ENCODE peak calls at places on chromosomes 11 and 22, in four cellular contexts. One of them, this sample, is unnamed. For H3K36me3, the result is how much of the 10 kb centered on the place peaks cover.

GRCh38 chr11:78796956-78797355 is 222.3 kb upstream of the NARS2 start:
- DNase-seq in tibial artery: no peak
- DNase-seq in left lung: no peak
- DNase-seq in neuronal stem cell: no peak
- DNase-seq in this sample: no peak

GRCh38 chr22:37331034-37331428 is 48.7 kb downstream of the CYTH4 start:
- DNase-seq in tibial artery: no peak
- DNase-seq in left lung: no peak
- DNase-seq in neuronal stem cell: no peak
- DNase-seq in this sample: no peak

GRCh38 chr11:116086426-116086825 is 582.2 kb upstream of the CADM1 start:
- DNase-seq in tibial artery: no peak
- DNase-seq in left lung: no peak
- DNase-seq in neuronal stem cell: no peak
- DNase-seq in this sample: no peak

GRCh38 chr11:660681-661444 is 23.8 kb downstream of the DRD4 start:
- DNase-seq in tibial artery: no peak
- DNase-seq in left lung: no peak
- DNase-seq in neuronal stem cell: no peak
- DNase-seq in this sample: no peak

GRCh38 chr22:47197735-47198500 is 435.5 kb downstream of the TBC1D22A start:
- DNase-seq in tibial artery: no peak
- DNase-seq in left lung: peak
- DNase-seq in neuronal stem cell: no peak
- DNase-seq in this sample: peak

GRCh38 chr11:1727088-1727690 is 23.2 kb downstream of the IFITM10 start:
- DNase-seq in tibial artery: peak
- DNase-seq in left lung: no peak
- DNase-seq in neuronal stem cell: no peak
- DNase-seq in this sample: no peak

GRCh38 chr11:13384837-13385417 is 78.1 kb downstream of the BTBD10 start:
- DNase-seq in tibial artery: no peak
- DNase-seq in left lung: no peak
- DNase-seq in neuronal stem cell: peak
- DNase-seq in this sample: no peak

GRCh38 chr11:12698049-12698448 is 23.8 kb downstream of the TEAD1 start:
- DNase-seq in tibial artery: no peak
- DNase-seq in left lung: no peak
- DNase-seq in neuronal stem cell: no peak
- DNase-seq in this sample: no peak

GRCh38 chr22:31692186-31692886 is 30.3 kb upstream of the PISD start:
- DNase-seq in tibial artery: no peak
- DNase-seq in left lung: no peak
- DNase-seq in neuronal stem cell: no peak
- DNase-seq in this sample: no peak

GRCh38 chr11:1176224-1177019 is 18.7 kb downstream of the MUC5AC start:
- DNase-seq in tibial artery: no peak
- DNase-seq in left lung: no peak
- DNase-seq in neuronal stem cell: no peak
- DNase-seq in this sample: no peak

DNA sequence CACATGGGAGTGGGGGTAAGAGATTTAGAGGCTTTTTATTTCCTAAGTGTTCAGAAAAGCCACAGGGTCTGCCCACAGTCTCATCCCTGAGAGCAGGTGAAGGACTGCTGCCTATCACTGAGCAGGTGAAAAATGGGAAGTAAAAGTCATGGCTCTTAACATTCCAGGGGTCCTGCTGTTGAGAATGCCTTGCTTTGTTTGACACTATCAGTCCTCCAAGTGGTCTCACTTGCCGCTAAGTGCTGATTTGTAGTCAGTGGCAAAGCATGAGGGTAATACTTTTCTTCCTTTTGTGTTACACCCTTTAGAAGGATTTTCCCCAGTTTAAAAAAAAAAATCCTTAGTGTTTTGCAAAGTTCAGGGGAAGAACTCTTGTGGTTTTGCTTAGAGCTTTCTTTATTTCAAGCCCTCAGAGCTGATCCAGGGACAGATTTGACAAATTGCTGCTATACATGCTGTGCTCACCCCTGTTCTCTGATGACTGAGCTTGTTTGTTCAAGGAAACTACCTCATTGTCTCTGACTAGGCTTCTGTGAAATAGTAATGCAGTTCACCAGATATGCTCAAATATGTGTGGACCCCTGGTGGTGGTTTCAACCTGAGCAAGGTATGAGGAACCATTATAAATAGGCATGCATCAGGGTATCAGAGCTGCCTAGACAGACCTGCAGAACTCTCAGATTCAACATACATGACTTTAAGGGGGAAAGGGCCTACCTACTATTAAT is 141.0 kb downstream of the ARHGAP42 start:
- DNase-seq in tibial artery: no peak
- DNase-seq in left lung: no peak
- DNase-seq in neuronal stem cell: no peak
- DNase-seq in this sample: no peak
- H3K27ac ChIP-seq in tibial artery: no peak
- H3K27ac ChIP-seq in left lung: no peak
- H3K27ac ChIP-seq in neuronal stem cell: peak
- H3K27ac ChIP-seq in this sample: no peak

GRCh38 chr11:94653561-94653960 is 86.4 kb downstream of the PIWIL4 start:
- DNase-seq in tibial artery: no peak
- DNase-seq in left lung: no peak
- DNase-seq in neuronal stem cell: no peak
- DNase-seq in this sample: no peak

GRCh38 chr11:94654201-94654600 is 87.0 kb downstream of the PIWIL4 start:
- DNase-seq in tibial artery: no peak
- DNase-seq in left lung: no peak
- DNase-seq in neuronal stem cell: no peak
- DNase-seq in this sample: no peak

GRCh38 chr11:94656968-94657367 is 89.8 kb downstream of the PIWIL4 start:
- DNase-seq in tibial artery: no peak
- DNase-seq in left lung: no peak
- DNase-seq in neuronal stem cell: no peak
- DNase-seq in this sample: no peak

GRCh38 chr11:94655951-94656350 is 88.8 kb downstream of the PIWIL4 start:
- DNase-seq in tibial artery: no peak
- DNase-seq in left lung: no peak
- DNase-seq in neuronal stem cell: no peak
- DNase-seq in this sample: no peak

GRCh38 chr11:94655291-94655690 is 88.1 kb downstream of the PIWIL4 start:
- DNase-seq in tibial artery: no peak
- DNase-seq in left lung: no peak
- DNase-seq in neuronal stem cell: no peak
- DNase-seq in this sample: no peak
- H3K36me3 ChIP-seq in tibial artery: under half
- H3K36me3 ChIP-seq in left lung: under half
- H3K36me3 ChIP-seq in neuronal stem cell: under half
- H3K36me3 ChIP-seq in this sample: under half

GRCh38 chr11:85809881-85810280 is 1.1 kb downstream of the SYTL2 start:
- DNase-seq in tibial artery: peak
- DNase-seq in left lung: no peak
- DNase-seq in neuronal stem cell: no peak
- DNase-seq in this sample: no peak
- H3K4me3 ChIP-seq in tibial artery: peak
- H3K4me3 ChIP-seq in left lung: peak
- H3K4me3 ChIP-seq in neuronal stem cell: no peak
- H3K4me3 ChIP-seq in this sample: no peak

GRCh38 chr11:34154059-34154875 is 48.8 kb downstream of the NAT10 start:
- DNase-seq in tibial artery: no peak
- DNase-seq in left lung: no peak
- DNase-seq in neuronal stem cell: no peak
- DNase-seq in this sample: no peak

GRCh38 chr11:34151916-34152845 is 46.8 kb downstream of the NAT10 start:
- DNase-seq in tibial artery: no peak
- DNase-seq in left lung: no peak
- DNase-seq in neuronal stem cell: no peak
- DNase-seq in this sample: no peak

GRCh38 chr11:34157163-34157562 is 51.7 kb downstream of the NAT10 start:
- DNase-seq in tibial artery: no peak
- DNase-seq in left lung: no peak
- DNase-seq in neuronal stem cell: no peak
- DNase-seq in this sample: no peak

GRCh38 chr11:34155759-34156062 is 50.3 kb downstream of the NAT10 start:
- DNase-seq in tibial artery: no peak
- DNase-seq in left lung: no peak
- DNase-seq in neuronal stem cell: no peak
- DNase-seq in this sample: no peak

DNA sequence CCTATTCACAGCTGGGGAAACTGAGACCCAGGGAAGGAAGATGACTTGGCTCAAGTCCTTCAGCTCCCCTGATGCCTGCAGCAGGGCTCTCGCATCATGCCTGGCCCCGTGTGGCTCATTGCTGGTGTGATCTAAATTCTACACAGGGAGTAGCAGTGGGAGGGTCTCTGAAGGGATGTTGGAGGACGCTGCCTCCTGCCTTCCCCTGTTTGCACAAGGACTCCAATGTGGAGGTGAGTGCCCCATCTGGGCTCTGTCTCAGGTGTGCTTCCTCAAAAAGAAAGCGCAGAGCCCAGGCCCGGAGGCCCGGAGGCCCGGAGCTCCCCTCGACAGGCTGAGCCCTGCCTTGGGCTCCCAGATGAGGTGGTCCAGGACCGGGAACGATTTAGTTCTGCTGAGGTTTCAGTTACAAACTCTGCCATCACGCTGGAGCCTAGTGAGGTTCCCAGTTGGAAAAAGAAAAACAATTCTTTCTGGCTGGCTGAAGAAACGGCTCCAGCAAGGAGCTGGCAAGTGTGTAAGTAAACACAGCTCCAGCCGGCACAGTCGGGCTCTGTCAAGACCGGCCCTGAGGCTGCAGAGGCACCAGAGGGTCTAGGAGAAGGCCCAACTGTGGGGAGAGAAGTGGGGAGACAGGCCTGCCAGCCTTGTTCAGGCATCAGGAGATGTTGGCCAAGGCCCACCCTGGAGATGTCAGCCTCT is 49.8 kb downstream of the NAT10 start:
- DNase-seq in tibial artery: peak
- DNase-seq in left lung: no peak
- DNase-seq in neuronal stem cell: no peak
- DNase-seq in this sample: no peak
- H3K27ac ChIP-seq in tibial artery: peak
- H3K27ac ChIP-seq in left lung: no peak
- H3K27ac ChIP-seq in neuronal stem cell: no peak
- H3K27ac ChIP-seq in this sample: no peak

GRCh38 chr11:62542111-62542745 is 4.4 kb downstream of the AHNAK start:
- DNase-seq in tibial artery: no peak
- DNase-seq in left lung: no peak
- DNase-seq in neuronal stem cell: no peak
- DNase-seq in this sample: no peak
- H3K36me3 ChIP-seq in tibial artery: under half
- H3K36me3 ChIP-seq in left lung: under half
- H3K36me3 ChIP-seq in neuronal stem cell: under half
- H3K36me3 ChIP-seq in this sample: half or more

GRCh38 chr11:47725445-47726442 is 10.6 kb upstream of the AGBL2 start:
- DNase-seq in tibial artery: no peak
- DNase-seq in left lung: no peak
- DNase-seq in neuronal stem cell: no peak
- DNase-seq in this sample: no peak

GRCh38 chr11:47716692-47717091 is 1.5 kb upstream of the AGBL2 start:
- DNase-seq in tibial artery: no peak
- DNase-seq in left lung: no peak
- DNase-seq in neuronal stem cell: no peak
- DNase-seq in this sample: no peak

GRCh38 chr11:47724041-47724729 is 9.0 kb upstream of the AGBL2 start:
- DNase-seq in tibial artery: peak
- DNase-seq in left lung: no peak
- DNase-seq in neuronal stem cell: no peak
- DNase-seq in this sample: no peak

GRCh38 chr11:47723041-47723440 is 7.9 kb upstream of the AGBL2 start:
- DNase-seq in tibial artery: no peak
- DNase-seq in left lung: no peak
- DNase-seq in neuronal stem cell: no peak
- DNase-seq in this sample: no peak

GRCh38 chr11:47720651-47721050 is 5.5 kb upstream of the AGBL2 start:
- DNase-seq in tibial artery: no peak
- DNase-seq in left lung: no peak
- DNase-seq in neuronal stem cell: no peak
- DNase-seq in this sample: no peak
- H3K4me3 ChIP-seq in tibial artery: no peak
- H3K4me3 ChIP-seq in left lung: no peak
- H3K4me3 ChIP-seq in neuronal stem cell: no peak
- H3K4me3 ChIP-seq in this sample: no peak

GRCh38 chr11:125948278-125949051 is 2.6 kb downstream of the VSIG10L2 start:
- DNase-seq in tibial artery: peak
- DNase-seq in left lung: no peak
- DNase-seq in neuronal stem cell: no peak
- DNase-seq in this sample: no peak
- H3K27ac ChIP-seq in tibial artery: no peak
- H3K27ac ChIP-seq in left lung: no peak
- H3K27ac ChIP-seq in neuronal stem cell: no peak
- H3K27ac ChIP-seq in this sample: no peak